ENCODE peak calls at places on chromosome 20, in five cellular contexts. B, Y, T, R and Q are unnamed samples.

GRCh38 chr20:57705103-57705899 is 4.5 kb downstream of the PMEPA1 start:
- DNase-seq in R (no peak), B (no peak), Y (no peak), T (no peak), Q (no peak)

GRCh38 chr20:23115823-23116222 is 29.7 kb upstream of the CD93 start:
- DNase-seq in Y (no peak), B (no peak), R (no peak), T (no peak), Q (no peak)

GRCh38 chr20:63027425-63028389 is 20.9 kb upstream of the BHLHE23 start:
- DNase-seq in T (no peak), B (peak), Y (no peak), R (no peak), Q (no peak)

GRCh38 chr20:64146301-64146935 is 17.8 kb upstream of the MYT1 start:
- DNase-seq in T (no peak), B (peak), R (no peak), Y (no peak), Q (no peak)

GRCh38 chr20:57582432-57583288 is 21.8 kb downstream of the PCK1 start:
- DNase-seq in T (no peak), Y (no peak), B (peak), R (no peak), Q (no peak)

GRCh38 chr20:31559704-31560093 is 45.4 kb upstream of the ID1 start:
- DNase-seq in B (no peak), Y (no peak), R (no peak), T (no peak), Q (no peak)

GRCh38 chr20:47654370-47654769 is 130.9 kb downstream of the SULF2 start:
- DNase-seq in R (no peak), T (no peak), B (no peak), Y (no peak), Q (no peak)

GRCh38 chr20:56018750-56019149 is 13.4 kb upstream of the CBLN4 start:
- DNase-seq in Y (no peak), T (no peak), B (no peak), R (no peak), Q (no peak)

GRCh38 chr20:38119446-38119845 is 45.6 kb downstream of the TGM2 start:
- DNase-seq in B (no peak), R (no peak), T (no peak), Y (no peak), Q (no peak)

GRCh38 chr20:33009214-33010132 is 2.0 kb downstream of the BPIFB2 start:
- DNase-seq in Y (no peak), B (no peak), R (no peak), T (no peak), Q (no peak)

GRCh38 chr20:59564943-59565342 is 39.4 kb upstream of the PHACTR3 start:
- DNase-seq in R (no peak), T (no peak), Y (no peak), B (no peak), Q (no peak)

GRCh38 chr20:2316847-2317495 is 21.2 kb downstream of the TGM3 start:
- DNase-seq in B (no peak), Y (no peak), R (no peak), T (no peak), Q (no peak)

GRCh38 chr20:31607640-31608255 is 2.7 kb downstream of the ID1 start:
- DNase-seq in T (peak), Y (no peak), B (no peak), R (no peak), Q (no peak)

GRCh38 chr20:5364136-5364821 is 47.5 kb upstream of the PROKR2 start:
- DNase-seq in Y (no peak), R (no peak), T (no peak), B (no peak), Q (no peak)

GRCh38 chr20:41094656-41095055 is 42.7 kb upstream of the PLCG1 start:
- DNase-seq in Y (no peak), T (no peak), B (no peak), R (no peak), Q (no peak)

GRCh38 chr20:16228722-16229121 is 344.5 kb downstream of the KIF16B start:
- DNase-seq in R (no peak), B (no peak), Y (no peak), T (no peak), Q (no peak)

GRCh38 chr20:51340451-51340840 is 202.1 kb downstream of the NFATC2 start:
- DNase-seq in B (no peak), R (no peak), T (no peak), Y (no peak), Q (no peak)